ENCODE peak calls at places on chromosomes 4 and X, in six cellular contexts. N, C, Z, A, H and Q are unnamed samples.

GRCh38 chrX:55039471-55039870 is 8.7 kb upstream of the ALAS2 start:
- DNase-seq in N (no peak), C (no peak), Z (no peak), A (no peak), H (no peak), Q (no peak)

GRCh38 chrX:89034679-89035078 is 287.7 kb downstream of the CPXCR1 start:
- DNase-seq in N (no peak), C (no peak), Z (no peak), A (no peak), H (no peak), Q (no peak)

GRCh38 chrX:33686105-33686504 is 446.0 kb downstream of the FAM47A start:
- DNase-seq in N (no peak), C (no peak), Z (no peak), A (no peak), H (no peak), Q (no peak)

GRCh38 chr4:139593091-139593564 is 37.1 kb upstream of the SETD7 start:
- DNase-seq in N (no peak), C (no peak), Z (no peak), A (no peak), H (no peak), Q (no peak)

GRCh38 chrX:154457491-154458115 is 478 bp upstream of the PLXNA3 start:
- DNase-seq in N (peak), C (peak), Z (no peak), A (peak), H (no peak), Q (peak)

GRCh38 chrX:34875204-34875603 is 67.4 kb upstream of the FAM47B start:
- DNase-seq in N (no peak), C (no peak), Z (no peak), A (no peak), H (no peak), Q (no peak)

GRCh38 chrX:150766351-150767044 is 73.3 kb downstream of the MTMR1 start:
- DNase-seq in N (no peak), C (no peak), Z (no peak), A (no peak), H (no peak), Q (no peak)

GRCh38 chr4:84515075-84515474 is 16.0 kb upstream of the NKX6-1 start:
- DNase-seq in N (no peak), C (no peak), Z (no peak), A (no peak), H (no peak), Q (no peak)

GRCh38 chr4:8004066-8004465 is 64.4 kb upstream of the AFAP1 start:
- DNase-seq in N (no peak), C (no peak), Z (no peak), A (no peak), H (no peak), Q (no peak)

GRCh38 chr4:15455290-15455689 is 14.4 kb upstream of the CC2D2A start:
- DNase-seq in N (no peak), C (no peak), Z (no peak), A (no peak), H (no peak), Q (no peak)